ENCODE peak calls at places on chromosome 3, in eight cellular contexts. B is K562, V is A549, O is IMR-90, N is breast epithelium, P is neuronal stem cell, X is transverse colon, M is PC-3. C is an unnamed sample. For H3K9me3, the result is how much of the 10 kb centered on the place peaks cover.

GRCh38 chr3:27596920-27597319 is 112.7 kb upstream of the SLC4A7 start:
- DNase-seq in N (no peak), B (no peak), V (no peak), X (no peak), O (peak), P (no peak), M (peak), C (no peak)

GRCh38 chr3:195717852-195718476 is 2.8 kb upstream of the MUC20 start:
- DNase-seq in O (no peak), P (no peak), V (no peak), N (no peak), X (no peak), B (no peak), M (no peak), C (no peak)

GRCh38 chr3:122392868-122393844 is 9.2 kb downstream of the FAM162A start:
- DNase-seq in O (peak), B (peak), M (peak), P (peak), X (no peak), N (no peak), V (peak), C (peak)

GRCh38 chr3:121604759-121605158 is 11.6 kb downstream of the FBXO40 start:
- DNase-seq in V (no peak), P (no peak), N (no peak), O (no peak), X (no peak), M (no peak), B (no peak), C (no peak)

GRCh38 chr3:125192190-125193035 is 20.1 kb downstream of the SLC12A8 start:
- DNase-seq in B (peak), N (no peak), X (no peak), O (no peak), P (no peak), M (no peak), V (no peak), C (no peak)

GRCh38 chr3:62109534-62109933 is 263.8 kb downstream of the FEZF2 start:
- DNase-seq in V (no peak), X (no peak), O (peak), M (no peak), B (no peak), N (no peak), P (no peak), C (peak)

GRCh38 chr3:32421991-32422859 is 30.6 kb downstream of the CMTM7 start:
- DNase-seq in V (peak), N (peak), O (peak), P (no peak), B (no peak), X (peak), M (peak), C (no peak)

GRCh38 chr3:89314454-89314853 is 207.0 kb downstream of the EPHA3 start:
- DNase-seq in P (no peak), N (no peak), M (peak), B (no peak), X (no peak), V (no peak), O (peak), C (peak)

GRCh38 chr3:47428585-47429145 is 47.1 kb downstream of the SCAP start:
- DNase-seq in B (peak), X (no peak), O (no peak), M (no peak), N (peak), P (no peak), V (no peak), C (no peak)

DNA sequence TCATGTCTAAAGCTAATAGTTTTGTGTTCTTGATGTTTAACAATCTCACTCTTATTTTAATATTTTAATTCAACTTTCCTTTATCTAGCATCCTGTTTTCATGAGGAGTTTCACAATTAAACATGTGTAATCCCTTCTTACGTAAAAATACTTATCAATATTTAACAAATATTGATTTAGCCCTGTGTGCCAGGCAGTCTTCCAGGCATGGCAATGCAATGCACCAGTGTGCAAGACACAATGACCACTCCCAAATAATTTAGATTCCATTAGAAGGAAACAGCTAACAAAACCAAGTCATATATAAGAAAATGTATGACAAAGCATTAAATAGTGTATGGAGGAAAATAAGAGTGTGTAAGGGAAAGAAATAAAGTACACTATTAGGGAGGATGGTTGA is 627.1 kb upstream of the ARPP21 start:
- DNase-seq in M (no peak), N (no peak), V (no peak), B (no peak), X (no peak), P (no peak), O (no peak), C (no peak)
- H3K9me3 ChIP-seq in M (under half), N (under half), V (under half), B (under half), X (under half), P (under half), O (under half), C (under half)

DNA sequence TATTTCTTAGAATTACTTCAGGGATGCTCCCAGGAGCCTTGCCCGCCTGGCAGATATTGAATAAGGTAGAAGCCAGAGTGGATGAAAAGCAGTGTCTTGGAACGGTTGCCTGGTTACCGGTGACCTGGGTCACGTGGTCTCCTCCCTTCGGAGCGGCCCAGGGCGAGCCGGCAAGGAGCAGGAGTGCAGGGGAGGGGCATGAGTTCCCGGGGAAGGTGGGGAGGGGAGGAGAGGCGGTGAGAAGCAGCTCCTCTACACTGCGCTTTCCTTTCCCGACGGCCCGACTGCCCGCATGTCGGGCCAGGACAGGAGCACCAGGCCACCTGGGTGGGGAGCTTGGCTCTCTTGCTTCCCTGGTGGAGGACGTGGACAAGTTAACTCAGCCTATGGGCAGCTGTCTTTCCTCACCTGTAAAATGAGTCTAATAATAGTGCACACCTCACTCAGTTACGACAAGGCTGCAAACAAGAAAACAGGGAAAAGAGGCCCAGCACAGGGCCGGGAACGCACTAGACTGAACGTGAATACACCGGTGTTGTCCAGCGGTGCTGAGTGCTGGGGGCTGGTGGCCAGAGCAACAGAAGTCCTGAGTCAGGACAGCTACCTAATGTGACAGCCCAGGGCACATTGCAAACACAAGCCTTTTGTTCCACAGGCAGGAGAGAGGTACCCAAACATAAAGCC is 198.3 kb downstream of the ADAMTS9 start:
- DNase-seq in X (peak), O (no peak), P (peak), N (peak), V (no peak), M (no peak), B (peak), C (peak)
- H3K4me3 ChIP-seq in X (no peak), O (no peak), P (peak), N (peak), V (no peak), M (no peak), B (no peak), C (peak)

DNA sequence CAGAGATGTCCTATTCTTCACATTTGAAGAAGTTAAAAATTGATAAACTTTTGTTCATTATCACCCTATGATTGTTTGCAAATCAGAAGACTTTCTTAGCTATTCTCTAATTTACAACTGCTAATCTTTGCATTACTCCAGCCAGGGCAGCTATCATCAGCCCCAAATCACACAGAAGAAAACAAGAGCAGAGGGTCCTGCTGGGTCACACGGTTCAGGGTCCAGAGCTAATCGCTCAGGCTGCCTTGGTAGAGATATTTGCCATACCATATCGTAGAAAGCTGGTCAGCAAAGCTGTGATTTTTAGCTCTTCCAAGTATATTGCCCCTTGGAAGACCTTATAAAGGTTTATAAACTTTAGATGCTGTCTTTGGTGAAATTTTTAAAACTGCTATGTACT is 181.4 kb downstream of the MAGI1 start:
- DNase-seq in N (no peak), B (no peak), O (no peak), P (no peak), V (no peak), M (no peak), X (no peak), C (no peak)
- H3K9me3 ChIP-seq in N (under half), B (under half), O (under half), P (under half), V (under half), M (under half), X (under half), C (under half)

GRCh38 chr3:178510496-178510895 is 25.7 kb upstream of the KCNMB2 start:
- DNase-seq in N (no peak), M (no peak), O (no peak), B (no peak), P (no peak), X (no peak), V (no peak), C (no peak)

GRCh38 chr3:178512627-178513026 is 23.6 kb upstream of the KCNMB2 start:
- DNase-seq in B (no peak), P (no peak), X (no peak), V (no peak), M (no peak), N (no peak), O (no peak), C (no peak)

GRCh38 chr3:178514411-178514800 is 21.8 kb upstream of the KCNMB2 start:
- DNase-seq in N (no peak), B (no peak), V (no peak), O (no peak), M (no peak), P (no peak), X (no peak), C (no peak)

GRCh38 chr3:178517665-178518366 is 18.4 kb upstream of the KCNMB2 start:
- DNase-seq in O (no peak), P (no peak), N (no peak), V (no peak), M (no peak), B (no peak), X (no peak), C (no peak)

DNA sequence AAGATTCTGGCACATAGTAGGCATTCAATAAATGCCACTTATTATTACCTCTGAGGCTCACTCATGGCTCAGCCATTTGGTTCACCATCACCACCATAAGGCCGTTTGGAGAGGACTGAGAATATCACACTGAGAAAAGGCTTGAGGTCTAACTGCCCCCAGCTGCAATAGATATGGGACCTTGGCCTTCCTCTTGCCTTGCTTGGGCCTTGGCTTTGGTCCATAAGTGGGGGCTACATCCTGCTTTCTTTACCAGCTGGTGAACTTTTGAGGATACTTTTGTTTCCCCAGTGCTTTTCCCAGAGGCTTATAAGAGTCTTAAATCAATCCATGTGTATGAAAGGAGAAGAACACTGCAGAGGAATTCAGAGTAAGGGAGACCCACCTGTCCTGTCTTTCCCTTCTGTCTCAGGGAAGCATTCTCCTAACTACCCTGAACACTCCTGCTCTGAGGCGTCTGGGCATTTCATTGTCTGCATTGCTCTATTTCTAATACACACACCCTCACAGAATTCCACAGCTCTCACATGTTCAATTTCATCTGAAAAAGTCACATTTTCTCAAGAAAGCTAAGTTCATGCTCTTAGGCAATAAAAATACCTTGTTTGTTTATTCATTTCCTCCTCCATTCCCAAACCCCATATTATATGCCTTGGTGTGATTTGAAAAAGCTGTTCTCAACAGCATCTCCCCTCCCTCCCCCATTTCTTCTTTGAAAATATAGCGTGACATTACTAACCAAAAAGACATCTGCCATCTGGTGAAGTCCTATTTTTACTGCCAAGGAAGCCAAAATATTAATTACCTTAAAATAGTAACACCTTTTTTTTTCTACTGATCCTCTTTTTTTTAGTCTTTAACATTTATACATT is 22.5 kb upstream of the KCNMB2 start:
- DNase-seq in B (no peak), O (no peak), P (no peak), N (no peak), M (no peak), V (no peak), X (no peak), C (no peak)
- H3K4me3 ChIP-seq in B (no peak), O (no peak), P (no peak), N (no peak), M (no peak), V (no peak), X (no peak), C (no peak)

DNA sequence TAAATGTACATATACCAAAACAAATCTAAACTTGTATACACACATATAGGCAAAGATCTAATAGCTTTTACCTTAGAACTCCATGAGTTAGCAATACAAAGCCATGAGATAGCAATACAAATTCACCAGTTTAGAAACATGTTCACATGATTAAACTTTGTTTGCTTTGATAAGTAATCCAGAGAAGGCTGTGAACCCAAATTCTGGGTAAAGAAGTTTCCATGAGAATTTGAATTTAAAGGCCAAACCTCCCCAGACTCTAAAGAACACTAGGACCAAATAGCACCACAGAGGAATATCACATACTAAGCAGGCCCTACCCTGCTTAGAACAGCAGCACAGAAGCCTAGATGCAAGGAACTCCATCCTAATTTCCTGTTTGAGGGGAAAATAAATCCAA is 83.7 kb upstream of the TP63 start:
- DNase-seq in N (no peak), X (no peak), P (no peak), B (no peak), M (no peak), O (no peak), V (no peak), C (no peak)
- H3K9me3 ChIP-seq in N (under half), X (under half), P (under half), B (under half), M (under half), O (under half), V (under half), C (under half)

GRCh38 chr3:172776049-172776717 is 25.7 kb downstream of the ECT2 start:
- DNase-seq in N (no peak), X (no peak), P (no peak), M (no peak), V (no peak), O (peak), B (no peak), C (no peak)

GRCh38 chr3:172782235-172782634 is 31.7 kb downstream of the ECT2 start:
- DNase-seq in V (no peak), O (no peak), B (no peak), X (no peak), M (no peak), P (no peak), N (no peak), C (no peak)

DNA sequence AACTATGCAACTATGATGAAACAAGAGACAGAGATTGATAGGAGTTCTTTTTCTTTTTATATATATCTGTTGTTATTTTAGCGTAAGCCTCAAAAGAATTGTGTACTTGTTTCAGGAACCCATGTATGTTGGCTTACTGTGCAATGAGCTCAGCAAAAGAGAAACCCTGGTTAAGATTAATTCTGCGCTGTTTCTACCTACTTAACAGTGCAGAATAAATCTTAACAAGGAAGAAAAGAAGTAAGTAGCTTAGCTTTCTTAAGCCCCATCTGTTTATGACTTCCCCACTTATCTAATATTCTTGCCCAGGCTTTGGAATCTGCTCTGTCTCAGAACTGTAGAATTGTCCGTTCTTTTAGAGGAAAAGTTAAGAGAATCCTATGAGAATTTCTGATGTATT is 27.4 kb downstream of the ECT2 start:
- DNase-seq in O (no peak), P (no peak), M (no peak), B (no peak), N (no peak), V (no peak), X (no peak), C (no peak)
- H3K4me3 ChIP-seq in O (no peak), P (no peak), M (no peak), B (no peak), N (no peak), V (no peak), X (no peak), C (no peak)

DNA sequence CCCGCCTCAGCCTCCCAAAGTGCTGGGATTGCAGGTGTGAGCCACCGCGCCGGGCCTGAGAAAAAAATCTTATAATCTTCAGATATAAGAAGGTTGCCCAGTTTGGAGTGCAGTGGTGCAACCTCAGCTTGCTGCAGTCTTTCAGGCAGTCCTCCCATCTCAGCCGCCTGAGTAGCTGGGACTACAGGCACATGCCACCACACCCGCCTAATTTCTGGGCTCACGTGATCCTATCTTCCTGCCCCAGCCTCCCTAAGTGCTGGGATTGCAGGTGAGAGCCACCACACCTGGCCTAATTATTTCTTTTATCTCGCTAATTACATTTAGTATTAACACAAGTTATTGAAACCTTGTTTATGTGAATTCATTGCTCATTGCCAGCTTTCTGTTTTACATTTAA is 13.5 kb downstream of the PAK2 start:
- DNase-seq in M (no peak), B (no peak), P (no peak), N (no peak), V (no peak), O (no peak), X (no peak), C (no peak)
- H3K9me3 ChIP-seq in M (under half), B (under half), P (under half), N (under half), V (under half), O (under half), X (under half), C (under half)

GRCh38 chr3:14600075-14600474 is 51.5 kb upstream of the CCDC174 start:
- DNase-seq in M (no peak), X (no peak), B (no peak), V (no peak), N (no peak), P (no peak), O (no peak), C (no peak)
- H3K4me3 ChIP-seq in M (no peak), X (no peak), B (no peak), V (no peak), N (no peak), P (no peak), O (no peak), C (no peak)

C was measured in Caco-2.